ENCODE peak calls at places on chromosomes 13 and 19, in nine cellular contexts. One of them, this sample, is unnamed. For H3K4me1 and H3K9me2, the result is how much of the 10 kb centered on the place peaks cover.

GRCh38 chr13:42474954-42475353 is 99.0 kb upstream of the TNFSF11 start:
- DNase-seq in hepatocyte: no peak
- DNase-seq in PC-3: no peak
- DNase-seq in Karpas-422: no peak
- DNase-seq in PC-9: no peak
- DNase-seq in GM23338: no peak
- DNase-seq in OCI-LY7: no peak
- DNase-seq in HCT116: no peak
- DNase-seq in SK-N-SH: no peak
- DNase-seq in this sample: no peak

GRCh38 chr13:40502236-40502635 is 164.2 kb downstream of the FOXO1 start:
- DNase-seq in hepatocyte: no peak
- DNase-seq in PC-3: peak
- DNase-seq in Karpas-422: no peak
- DNase-seq in PC-9: no peak
- DNase-seq in GM23338: no peak
- DNase-seq in OCI-LY7: no peak
- DNase-seq in HCT116: no peak
- DNase-seq in SK-N-SH: no peak
- DNase-seq in this sample: peak

GRCh38 chr19:18538115-18538514 is 5.3 kb downstream of the FKBP8 start:
- DNase-seq in hepatocyte: no peak
- DNase-seq in PC-3: no peak
- DNase-seq in Karpas-422: no peak
- DNase-seq in PC-9: no peak
- DNase-seq in GM23338: no peak
- DNase-seq in OCI-LY7: no peak
- DNase-seq in HCT116: no peak
- DNase-seq in SK-N-SH: no peak
- DNase-seq in this sample: no peak

GRCh38 chr19:44002212-44002565 is 568 bp upstream of the ZNF230 start:
- DNase-seq in hepatocyte: no peak
- DNase-seq in PC-3: no peak
- DNase-seq in Karpas-422: no peak
- DNase-seq in PC-9: no peak
- DNase-seq in GM23338: no peak
- DNase-seq in OCI-LY7: no peak
- DNase-seq in HCT116: no peak
- DNase-seq in SK-N-SH: no peak
- DNase-seq in this sample: peak

GRCh38 chr13:39870197-39870746 is 214.8 kb downstream of the COG6 start:
- DNase-seq in hepatocyte: no peak
- DNase-seq in PC-3: no peak
- DNase-seq in Karpas-422: no peak
- DNase-seq in PC-9: no peak
- DNase-seq in GM23338: no peak
- DNase-seq in OCI-LY7: no peak
- DNase-seq in HCT116: no peak
- DNase-seq in SK-N-SH: no peak
- DNase-seq in this sample: peak

GRCh38 chr19:49676136-49676689 is 858 bp upstream of the PRMT1 start:
- DNase-seq in hepatocyte: peak
- DNase-seq in PC-3: peak
- DNase-seq in Karpas-422: peak
- DNase-seq in PC-9: no peak
- DNase-seq in GM23338: peak
- DNase-seq in OCI-LY7: peak
- DNase-seq in HCT116: peak
- DNase-seq in SK-N-SH: peak
- DNase-seq in this sample: peak

GRCh38 chr19:2089727-2090053 is 6.4 kb downstream of the MOB3A start:
- DNase-seq in hepatocyte: no peak
- DNase-seq in PC-3: no peak
- DNase-seq in Karpas-422: no peak
- DNase-seq in PC-9: no peak
- DNase-seq in GM23338: no peak
- DNase-seq in OCI-LY7: no peak
- DNase-seq in HCT116: no peak
- DNase-seq in SK-N-SH: no peak
- DNase-seq in this sample: no peak

GRCh38 chr19:10228925-10229324 is 2.2 kb downstream of the S1PR2 start:
- DNase-seq in hepatocyte: peak
- DNase-seq in PC-3: peak
- DNase-seq in Karpas-422: peak
- DNase-seq in PC-9: no peak
- DNase-seq in GM23338: peak
- DNase-seq in OCI-LY7: peak
- DNase-seq in HCT116: no peak
- DNase-seq in SK-N-SH: peak
- DNase-seq in this sample: peak

GRCh38 chr19:3477506-3477905 is 2.8 kb downstream of the SMIM24 start:
- DNase-seq in hepatocyte: no peak
- DNase-seq in PC-3: no peak
- DNase-seq in Karpas-422: no peak
- DNase-seq in PC-9: no peak
- DNase-seq in GM23338: no peak
- DNase-seq in OCI-LY7: no peak
- DNase-seq in HCT116: no peak
- DNase-seq in SK-N-SH: no peak
- DNase-seq in this sample: no peak
- H3K4me1 ChIP-seq in hepatocyte: under half
- H3K4me1 ChIP-seq in PC-3: under half
- H3K4me1 ChIP-seq in Karpas-422: under half
- H3K4me1 ChIP-seq in PC-9: under half
- H3K4me1 ChIP-seq in GM23338: under half
- H3K4me1 ChIP-seq in OCI-LY7: under half
- H3K4me1 ChIP-seq in HCT116: under half
- H3K4me1 ChIP-seq in SK-N-SH: under half
- H3K4me1 ChIP-seq in this sample: under half

DNA sequence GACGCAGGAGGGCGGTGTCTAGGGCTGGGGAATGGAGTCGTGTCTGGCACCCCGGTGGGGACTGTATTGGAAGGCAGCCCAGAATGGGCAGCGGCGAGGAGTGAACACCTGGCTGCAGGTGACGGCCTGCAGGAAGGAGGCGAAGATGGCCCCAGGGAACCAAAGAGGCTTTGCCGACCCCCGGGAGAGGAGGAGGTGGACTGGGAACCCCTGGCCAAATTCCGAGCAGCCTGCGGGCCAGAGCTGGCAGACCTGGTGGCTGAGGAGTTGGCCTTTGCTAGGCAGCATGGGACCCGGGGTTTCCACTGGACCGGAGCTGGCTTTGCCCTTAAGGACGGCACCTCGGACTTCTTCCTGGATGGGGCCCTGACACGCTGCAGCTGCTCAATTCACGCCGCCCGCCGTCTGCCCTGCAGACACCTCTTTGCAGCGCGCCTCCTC is 25.9 kb downstream of the ZSWIM9 start:
- DNase-seq in hepatocyte: no peak
- DNase-seq in PC-3: no peak
- DNase-seq in Karpas-422: no peak
- DNase-seq in PC-9: no peak
- DNase-seq in GM23338: peak
- DNase-seq in OCI-LY7: no peak
- DNase-seq in HCT116: no peak
- DNase-seq in SK-N-SH: peak
- DNase-seq in this sample: no peak
- H3K9me2 ChIP-seq in hepatocyte: under half
- H3K9me2 ChIP-seq in PC-3: under half
- H3K9me2 ChIP-seq in Karpas-422: under half
- H3K9me2 ChIP-seq in PC-9: under half
- H3K9me2 ChIP-seq in GM23338: under half
- H3K9me2 ChIP-seq in OCI-LY7: under half
- H3K9me2 ChIP-seq in HCT116: under half
- H3K9me2 ChIP-seq in SK-N-SH: under half
- H3K9me2 ChIP-seq in this sample: under half

GRCh38 chr13:88979465-88980180 is 1308.5 kb downstream of the SLITRK5 start:
- DNase-seq in hepatocyte: peak
- DNase-seq in PC-3: peak
- DNase-seq in Karpas-422: peak
- DNase-seq in PC-9: no peak
- DNase-seq in GM23338: peak
- DNase-seq in OCI-LY7: no peak
- DNase-seq in HCT116: no peak
- DNase-seq in SK-N-SH: peak
- DNase-seq in this sample: no peak
- H3K4me2 ChIP-seq in hepatocyte: no peak
- H3K4me2 ChIP-seq in PC-3: no peak
- H3K4me2 ChIP-seq in Karpas-422: no peak
- H3K4me2 ChIP-seq in PC-9: no peak
- H3K4me2 ChIP-seq in GM23338: no peak
- H3K4me2 ChIP-seq in OCI-LY7: no peak
- H3K4me2 ChIP-seq in HCT116: no peak
- H3K4me2 ChIP-seq in SK-N-SH: no peak
- H3K4me2 ChIP-seq in this sample: no peak

GRCh38 chr13:94710881-94711560 is 1.3 kb downstream of the SOX21 start:
- DNase-seq in hepatocyte: peak
- DNase-seq in PC-3: peak
- DNase-seq in Karpas-422: no peak
- DNase-seq in PC-9: no peak
- DNase-seq in GM23338: peak
- DNase-seq in OCI-LY7: no peak
- DNase-seq in HCT116: no peak
- DNase-seq in SK-N-SH: peak
- DNase-seq in this sample: peak
- H3K4me1 ChIP-seq in hepatocyte: under half
- H3K4me1 ChIP-seq in PC-3: under half
- H3K4me1 ChIP-seq in Karpas-422: under half
- H3K4me1 ChIP-seq in PC-9: under half
- H3K4me1 ChIP-seq in GM23338: under half
- H3K4me1 ChIP-seq in OCI-LY7: under half
- H3K4me1 ChIP-seq in HCT116: under half
- H3K4me1 ChIP-seq in SK-N-SH: under half
- H3K4me1 ChIP-seq in this sample: under half

GRCh38 chr19:6705931-6706632 is 14.4 kb downstream of the C3 start:
- DNase-seq in hepatocyte: no peak
- DNase-seq in PC-3: no peak
- DNase-seq in Karpas-422: no peak
- DNase-seq in PC-9: no peak
- DNase-seq in GM23338: no peak
- DNase-seq in OCI-LY7: no peak
- DNase-seq in HCT116: no peak
- DNase-seq in SK-N-SH: no peak
- DNase-seq in this sample: no peak

GRCh38 chr19:6706633-6706958 is 13.9 kb downstream of the C3 start:
- DNase-seq in hepatocyte: no peak
- DNase-seq in PC-3: no peak
- DNase-seq in Karpas-422: no peak
- DNase-seq in PC-9: no peak
- DNase-seq in GM23338: no peak
- DNase-seq in OCI-LY7: no peak
- DNase-seq in HCT116: no peak
- DNase-seq in SK-N-SH: no peak
- DNase-seq in this sample: no peak

GRCh38 chr19:6708346-6708745 is 12.1 kb downstream of the C3 start:
- DNase-seq in hepatocyte: no peak
- DNase-seq in PC-3: no peak
- DNase-seq in Karpas-422: no peak
- DNase-seq in PC-9: no peak
- DNase-seq in GM23338: no peak
- DNase-seq in OCI-LY7: no peak
- DNase-seq in HCT116: no peak
- DNase-seq in SK-N-SH: no peak
- DNase-seq in this sample: no peak

GRCh38 chr19:6707658-6708018 is 12.8 kb downstream of the C3 start:
- DNase-seq in hepatocyte: no peak
- DNase-seq in PC-3: no peak
- DNase-seq in Karpas-422: no peak
- DNase-seq in PC-9: no peak
- DNase-seq in GM23338: no peak
- DNase-seq in OCI-LY7: no peak
- DNase-seq in HCT116: no peak
- DNase-seq in SK-N-SH: no peak
- DNase-seq in this sample: no peak

GRCh38 chr19:6707011-6707657 is 13.3 kb downstream of the C3 start:
- DNase-seq in hepatocyte: no peak
- DNase-seq in PC-3: no peak
- DNase-seq in Karpas-422: no peak
- DNase-seq in PC-9: no peak
- DNase-seq in GM23338: no peak
- DNase-seq in OCI-LY7: no peak
- DNase-seq in HCT116: no peak
- DNase-seq in SK-N-SH: no peak
- DNase-seq in this sample: no peak
- H3K9me2 ChIP-seq in hepatocyte: under half
- H3K9me2 ChIP-seq in PC-3: under half
- H3K9me2 ChIP-seq in Karpas-422: under half
- H3K9me2 ChIP-seq in PC-9: under half
- H3K9me2 ChIP-seq in GM23338: under half
- H3K9me2 ChIP-seq in OCI-LY7: under half
- H3K9me2 ChIP-seq in HCT116: under half
- H3K9me2 ChIP-seq in SK-N-SH: under half
- H3K9me2 ChIP-seq in this sample: under half

DNA sequence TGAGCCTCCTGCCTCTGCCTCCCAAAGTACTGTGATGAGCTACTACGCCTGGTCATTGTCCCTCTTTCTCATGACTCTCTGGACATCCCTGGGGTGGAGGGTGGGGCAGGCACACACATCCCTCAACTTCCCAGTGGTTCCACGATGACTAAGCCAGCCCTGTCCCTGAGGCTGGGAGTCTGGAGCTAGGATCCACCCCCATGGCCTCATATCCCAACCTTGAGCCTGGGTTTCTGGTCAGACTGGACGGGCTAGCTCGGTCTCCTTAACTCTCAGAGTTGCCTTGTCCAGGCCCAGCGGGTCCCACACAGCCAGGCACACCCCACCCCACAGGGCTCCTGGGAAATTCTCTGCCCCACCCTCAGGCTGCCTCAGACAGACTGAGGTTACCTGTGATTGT is 19.6 kb downstream of the IER2 start:
- DNase-seq in hepatocyte: peak
- DNase-seq in PC-3: peak
- DNase-seq in Karpas-422: peak
- DNase-seq in PC-9: peak
- DNase-seq in GM23338: no peak
- DNase-seq in OCI-LY7: no peak
- DNase-seq in HCT116: peak
- DNase-seq in SK-N-SH: no peak
- DNase-seq in this sample: peak
- H3K4me2 ChIP-seq in hepatocyte: no peak
- H3K4me2 ChIP-seq in PC-3: peak
- H3K4me2 ChIP-seq in Karpas-422: no peak
- H3K4me2 ChIP-seq in PC-9: peak
- H3K4me2 ChIP-seq in GM23338: no peak
- H3K4me2 ChIP-seq in OCI-LY7: peak
- H3K4me2 ChIP-seq in HCT116: peak
- H3K4me2 ChIP-seq in SK-N-SH: peak
- H3K4me2 ChIP-seq in this sample: peak

GRCh38 chr13:44305216-44305615 is 68.4 kb upstream of the SERP2 start:
- DNase-seq in hepatocyte: no peak
- DNase-seq in PC-3: no peak
- DNase-seq in Karpas-422: no peak
- DNase-seq in PC-9: no peak
- DNase-seq in GM23338: no peak
- DNase-seq in OCI-LY7: no peak
- DNase-seq in HCT116: peak
- DNase-seq in SK-N-SH: no peak
- DNase-seq in this sample: no peak
- H3K4me1 ChIP-seq in hepatocyte: under half
- H3K4me1 ChIP-seq in PC-3: half or more
- H3K4me1 ChIP-seq in Karpas-422: under half
- H3K4me1 ChIP-seq in PC-9: half or more
- H3K4me1 ChIP-seq in GM23338: under half
- H3K4me1 ChIP-seq in OCI-LY7: under half
- H3K4me1 ChIP-seq in HCT116: half or more
- H3K4me1 ChIP-seq in SK-N-SH: under half
- H3K4me1 ChIP-seq in this sample: under half

GRCh38 chr13:112005925-112006324 is 61.0 kb upstream of the SOX1 start:
- DNase-seq in hepatocyte: no peak
- DNase-seq in PC-3: no peak
- DNase-seq in Karpas-422: no peak
- DNase-seq in PC-9: no peak
- DNase-seq in GM23338: no peak
- DNase-seq in OCI-LY7: no peak
- DNase-seq in HCT116: no peak
- DNase-seq in SK-N-SH: no peak
- DNase-seq in this sample: no peak
- H3K9me2 ChIP-seq in hepatocyte: under half
- H3K9me2 ChIP-seq in PC-3: under half
- H3K9me2 ChIP-seq in Karpas-422: under half
- H3K9me2 ChIP-seq in PC-9: under half
- H3K9me2 ChIP-seq in GM23338: under half
- H3K9me2 ChIP-seq in OCI-LY7: under half
- H3K9me2 ChIP-seq in HCT116: under half
- H3K9me2 ChIP-seq in SK-N-SH: under half
- H3K9me2 ChIP-seq in this sample: under half